ENCODE peak calls at places on chromosomes 13 and 19, in eight cellular contexts. Z is cardiac muscle cell; L is NCI-H774; X is AML-193; N is HuH-7; F is activated T-cell treated with anti-CD3 and anti-CD28 coated beads, Interleukin-2, amount 50 U/mL, for 4 hours; E is activated CD8-positive, alpha-beta T cell treated with anti-CD3 and anti-CD28 coated beads for 36 hours; Y is stimulated activated naive CD4-positive, alpha-beta T cell. M is an unnamed sample.

GRCh38 chr19:28553005-28553404 is 659.9 kb downstream of the UQCRFS1 start:
- DNase-seq in F (no peak), E (peak; percentile 25), N (no peak), L (no peak), Z (no peak), Y (no peak), X (no peak), M (no peak)

GRCh38 chr19:42170715-42171114 is 38.5 kb upstream of the POU2F2 start:
- DNase-seq in Y (no peak), N (no peak), F (no peak), E (no peak), Z (no peak), L (no peak), X (no peak), M (no peak)

GRCh38 chr19:29831041-29831548 is 19.3 kb downstream of the CCNE1 start:
- DNase-seq in L (no peak), X (no peak), Y (peak; percentile 86), N (no peak), E (peak; percentile 78), F (peak; percentile 49), Z (no peak), M (peak; percentile 71)

GRCh38 chr19:4596033-4596904 is 36.8 kb upstream of the SEMA6B start:
- DNase-seq in X (no peak), E (no peak), Y (no peak), Z (no peak), L (no peak), N (no peak), F (no peak), M (no peak)

GRCh38 chr19:1365964-1366695 is 17.6 kb upstream of the NDUFS7 start:
- DNase-seq in E (no peak), F (no peak), Y (no peak), N (no peak), L (no peak), X (no peak), Z (no peak), M (no peak)

GRCh38 chr19:49488046-49488862 is 846 bp downstream of the RPL13A start:
- DNase-seq in N (no peak), X (no peak), F (no peak), Z (no peak), E (no peak), L (no peak), Y (peak; percentile 54), M (peak; percentile 41)

GRCh38 chr19:41206926-41207750 is 11.9 kb upstream of the AXL start:
- DNase-seq in E (no peak), F (no peak), N (no peak), Y (no peak), Z (peak; percentile 23), X (no peak), L (no peak), M (no peak)

GRCh38 chr19:55250262-55251036 is 8.4 kb downstream of the PPP6R1 start:
- DNase-seq in Y (no peak), E (no peak), Z (no peak), X (no peak), L (no peak), N (no peak), F (no peak), M (no peak)

GRCh38 chr19:31980851-31981250 is 364.6 kb upstream of the ZNF507 start:
- DNase-seq in E (no peak), Z (no peak), Y (no peak), F (no peak), L (no peak), X (no peak), N (no peak), M (no peak)

GRCh38 chr13:26025196-26025595 is 26.6 kb downstream of the SHISA2 start:
- DNase-seq in X (no peak), Y (no peak), N (no peak), Z (no peak), L (no peak), E (no peak), F (no peak), M (no peak)

GRCh38 chr13:75468098-75468497 is 13.9 kb downstream of the TBC1D4 start:
- DNase-seq in L (no peak), N (no peak), X (no peak), E (no peak), Y (no peak), Z (peak; percentile 35), F (no peak), M (no peak)

GRCh38 chr19:34733266-34733825 is 697 bp upstream of the ZNF181 start:
- DNase-seq in Y (no peak), N (no peak), Z (no peak), X (peak; percentile 83), F (no peak), L (no peak), E (peak; percentile 65), M (peak; percentile 68)

GRCh38 chr13:73551736-73552135 is 492.9 kb downstream of the KLF5 start:
- DNase-seq in Y (no peak), E (no peak), L (no peak), Z (no peak), F (no peak), N (no peak), X (no peak), M (no peak)

GRCh38 chr13:40813662-40814454 is 24.4 kb downstream of the SLC25A15 start:
- DNase-seq in E (no peak), F (no peak), Z (peak; percentile 43), N (peak; percentile 37), Y (no peak), X (peak; percentile 68), L (no peak), M (peak; percentile 42)

GRCh38 chr19:40238775-40239174 is 12.3 kb upstream of the CCNP start:
- DNase-seq in F (no peak), X (no peak), E (no peak), Y (no peak), N (no peak), Z (no peak), L (no peak), M (no peak)

GRCh38 chr13:97435794-97436193 is 1.8 kb downstream of the RAP2A start:
- DNase-seq in L (no peak), E (no peak), X (no peak), Z (peak; percentile 25), F (no peak), N (no peak), Y (no peak), M (peak; percentile 66)

GRCh38 chr13:95201814-95202521 is 99.3 kb downstream of the ABCC4 start:
- DNase-seq in Z (peak; percentile 78), E (no peak), Y (no peak), F (no peak), N (no peak), L (no peak), X (no peak), M (no peak)

M was measured in GM12865.